ENCODE peak calls at places on chromosomes 5 and 9, in five cellular contexts. H is AG04450, X is nucleus accumbens, J is NCI-H1436, S is GM10248. N is an unnamed sample.
A peak's percentile ranks its signal among the peaks of the same experiment; 100 is the strongest.

GRCh38 chr9:84573098-84573497 is 96.4 kb upstream of the NTRK2 start:
- DNase-seq in H (no peak), X (no peak), J (no peak), S (no peak), N (no peak)

GRCh38 chr5:28344803-28345433 is 1306.5 kb upstream of the CDH9 start:
- DNase-seq in H (no peak), X (no peak), J (no peak), S (no peak), N (peak; percentile 12)

GRCh38 chr5:81202652-81203051 is 30.5 kb upstream of the CKMT2 start:
- DNase-seq in H (no peak), X (no peak), J (no peak), S (no peak), N (no peak)

GRCh38 chr5:603081-603998 is 8.8 kb upstream of the CEP72 start:
- DNase-seq in H (no peak), X (no peak), J (no peak), S (no peak), N (no peak)

GRCh38 chr5:82417776-82418607 is 139.8 kb upstream of the RPS23 start:
- DNase-seq in H (no peak), X (no peak), J (no peak), S (no peak), N (no peak)

GRCh38 chr5:81506900-81507588 is 113.1 kb upstream of the ACOT12 start:
- DNase-seq in H (peak; percentile 75), X (no peak), J (peak; percentile 56), S (peak; percentile 77), N (peak; percentile 77)

GRCh38 chr5:149018909-149019443 is 43.9 kb downstream of the SH3TC2 start:
- DNase-seq in H (no peak), X (no peak), J (no peak), S (no peak), N (no peak)

GRCh38 chr5:149561848-149562247 is 10.6 kb upstream of the CSNK1A1 start:
- DNase-seq in H (peak; percentile 84), X (no peak), J (no peak), S (no peak), N (no peak)

GRCh38 chr9:32518276-32518675 is 7.7 kb downstream of the RIGI start:
- DNase-seq in H (no peak), X (no peak), J (no peak), S (no peak), N (no peak)

GRCh38 chr9:85639675-85640186 is 102.0 kb downstream of the AGTPBP1 start:
- DNase-seq in H (no peak), X (no peak), J (no peak), S (no peak), N (no peak)

GRCh38 chr5:171615201-171616001 is 170.2 kb upstream of the SMIM23 start:
- DNase-seq in H (no peak), X (no peak), J (no peak), S (peak; percentile 6), N (no peak)

GRCh38 chr5:90099099-90099498 is 310.5 kb downstream of the CETN3 start:
- DNase-seq in H (no peak), X (no peak), J (no peak), S (no peak), N (no peak)

GRCh38 chr9:116238751-116239340 is 85.3 kb downstream of the PAPPA start:
- DNase-seq in H (no peak), X (no peak), J (no peak), S (no peak), N (no peak)

GRCh38 chr5:141100243-141100805 is at the start of gene PCDHB3:
- DNase-seq in H (no peak), X (no peak), J (peak; percentile 25), S (no peak), N (no peak)

GRCh38 chr5:111584651-111585050 is 72.3 kb upstream of the STARD4 start:
- DNase-seq in H (no peak), X (no peak), J (no peak), S (peak; percentile 15), N (peak; percentile 43)

GRCh38 chr5:109944461-109944860 is 254.7 kb downstream of the MAN2A1 start:
- DNase-seq in H (no peak), X (no peak), J (no peak), S (no peak), N (no peak)

GRCh38 chr5:74641014-74641777 is 668 bp upstream of the ENC1 start:
- DNase-seq in H (no peak), X (peak; percentile 59), J (peak; percentile 66), S (peak; percentile 35), N (peak; percentile 46)

GRCh38 chr9:108374606-108375005 is 481.2 kb downstream of the ACTL7B start:
- DNase-seq in H (no peak), X (no peak), J (no peak), S (no peak), N (no peak)

GRCh38 chr5:56088967-56089829 is 94.4 kb upstream of the IL6ST start:
- DNase-seq in H (peak; percentile 21), X (no peak), J (no peak), S (peak; percentile 70), N (peak; percentile 74)

GRCh38 chr9:4167040-4167671 is 132.7 kb downstream of the GLIS3 start:
- DNase-seq in H (peak; percentile 44), X (no peak), J (no peak), S (no peak), N (no peak)

GRCh38 chr5:493758-494157 is 30.5 kb downstream of the SLC9A3 start:
- DNase-seq in H (no peak), X (no peak), J (no peak), S (no peak), N (no peak)

GRCh38 chr5:52283221-52283620 is 504.5 kb upstream of the ITGA1 start:
- DNase-seq in H (no peak), X (no peak), J (no peak), S (no peak), N (no peak)

GRCh38 chr5:136246122-136246521 is 53.2 kb upstream of the SMIM32 start:
- DNase-seq in H (no peak), X (no peak), J (no peak), S (no peak), N (no peak)

GRCh38 chr5:179211076-179211475 is 134.2 kb downstream of the ADAMTS2 start:
- DNase-seq in H (no peak), X (no peak), J (no peak), S (no peak), N (no peak)

GRCh38 chr5:37071901-37072581 is 177.1 kb downstream of the CPLANE1 start:
- DNase-seq in H (peak; percentile 39), X (no peak), J (no peak), S (no peak), N (no peak)

GRCh38 chr5:149387982-149388381 is 8.9 kb upstream of the IL17B start:
- DNase-seq in H (no peak), X (no peak), J (no peak), S (no peak), N (no peak)

GRCh38 chr5:72452515-72453259 is 54.5 kb downstream of the ZNF366 start:
- DNase-seq in H (peak; percentile 39), X (no peak), J (no peak), S (no peak), N (no peak)

GRCh38 chr9:136673970-136674785 is 11.5 kb downstream of the EGFL7 start:
- DNase-seq in H (no peak), X (no peak), J (no peak), S (no peak), N (no peak)

N was measured in GM13976.